ENCODE peak calls at places on chromosomes 4 and X, in eight cellular contexts. P is lower leg skin, S is GM06990, O is mammary epithelial cell, F is AG09309, A is mucosa of descending colon, J is dorsolateral prefrontal cortex, H is right atrium auricular region. I is an unnamed sample.

GRCh38 chr4:139416073-139416673 is 37.7 kb upstream of the RAB33B start:
- DNase-seq in P (no peak), S (no peak), O (no peak), F (peak), A (no peak), J (no peak), H (no peak), I (peak)

GRCh38 chr4:123619326-123619725 is 222.7 kb downstream of the SPRY1 start:
- DNase-seq in P (no peak), S (no peak), O (no peak), F (no peak), A (no peak), J (no peak), H (no peak), I (no peak)

GRCh38 chr4:188841523-188841922 is 702.3 kb downstream of the TRIML1 start:
- DNase-seq in P (no peak), S (no peak), O (no peak), F (no peak), A (no peak), J (no peak), H (no peak), I (no peak)

GRCh38 chr4:169208090-169208455 is 62.7 kb downstream of the SH3RF1 start:
- DNase-seq in P (no peak), S (no peak), O (no peak), F (no peak), A (no peak), J (no peak), H (no peak), I (no peak)

GRCh38 chr4:114180481-114180880 is 201.0 kb upstream of the ARSJ start:
- DNase-seq in P (no peak), S (no peak), O (no peak), F (peak), A (peak), J (peak), H (no peak), I (peak)

GRCh38 chr4:122617597-122618593 is 3.0 kb downstream of the IL21 start:
- DNase-seq in P (no peak), S (no peak), O (no peak), F (no peak), A (no peak), J (no peak), H (no peak), I (no peak)

GRCh38 chr4:163535657-163536056 is 41.2 kb downstream of the TMA16 start:
- DNase-seq in P (no peak), S (no peak), O (no peak), F (no peak), A (no peak), J (no peak), H (no peak), I (no peak)

GRCh38 chrX:133681897-133682296 is 266.6 kb upstream of the GPC4 start:
- DNase-seq in P (no peak), S (no peak), O (no peak), F (no peak), A (no peak), J (no peak), H (no peak), I (no peak)

GRCh38 chrX:7215842-7216241 is 67.9 kb upstream of the PUDP start:
- DNase-seq in P (no peak), S (no peak), O (no peak), F (no peak), A (no peak), J (no peak), H (no peak), I (no peak)

GRCh38 chrX:120749141-120749846 is 119.4 kb upstream of the C1GALT1C1 start:
- DNase-seq in P (no peak), S (peak), O (no peak), F (no peak), A (no peak), J (no peak), H (no peak), I (peak)

GRCh38 chrX:144259054-144259453 is 375.2 kb downstream of the UBE2NL start:
- DNase-seq in P (no peak), S (no peak), O (no peak), F (no peak), A (no peak), J (no peak), H (no peak), I (no peak)

GRCh38 chr4:126991965-126992364 is 640.8 kb upstream of the INTU start:
- DNase-seq in P (no peak), S (no peak), O (peak), F (peak), A (no peak), J (no peak), H (no peak), I (no peak)

GRCh38 chr4:188728359-188728758 is 589.1 kb downstream of the TRIML1 start:
- DNase-seq in P (no peak), S (no peak), O (no peak), F (no peak), A (no peak), J (no peak), H (no peak), I (no peak)

GRCh38 chr4:139488442-139488841 is 34.5 kb downstream of the RAB33B start:
- DNase-seq in P (no peak), S (no peak), O (no peak), F (no peak), A (no peak), J (no peak), H (no peak), I (no peak)

GRCh38 chrX:3520987-3521875 is 174.8 kb upstream of the MXRA5 start:
- DNase-seq in P (no peak), S (no peak), O (no peak), F (no peak), A (no peak), J (no peak), H (no peak), I (no peak)

GRCh38 chrX:66030505-66031317 is 9.2 kb downstream of the VSIG4 start:
- DNase-seq in P (no peak), S (no peak), O (peak), F (no peak), A (no peak), J (no peak), H (no peak), I (peak)

GRCh38 chr4:155811171-155811570 is 52.4 kb downstream of the GUCY1B1 start:
- DNase-seq in P (no peak), S (no peak), O (no peak), F (no peak), A (no peak), J (no peak), H (no peak), I (no peak)

GRCh38 chr4:39235701-39236100 is 53.4 kb downstream of the WDR19 start:
- DNase-seq in P (no peak), S (no peak), O (no peak), F (no peak), A (no peak), J (no peak), H (no peak), I (no peak)

GRCh38 chr4:14816592-14817273 is 185.5 kb upstream of the CPEB2 start:
- DNase-seq in P (no peak), S (no peak), O (no peak), F (no peak), A (no peak), J (no peak), H (no peak), I (no peak)

GRCh38 chrX:69387559-69388487 is 116.3 kb upstream of the NALF2 start:
- DNase-seq in P (no peak), S (peak), O (peak), F (no peak), A (peak), J (peak), H (no peak), I (peak)

GRCh38 chr4:30818541-30818940 is 98.4 kb downstream of the PCDH7 start:
- DNase-seq in P (no peak), S (no peak), O (no peak), F (no peak), A (no peak), J (no peak), H (no peak), I (no peak)

GRCh38 chr4:145609494-145610427 is 9.4 kb upstream of the MMAA start:
- DNase-seq in P (peak), S (peak), O (peak), F (peak), A (peak), J (peak), H (peak), I (peak)

GRCh38 chr4:100843897-100844296 is 326.1 kb upstream of the EMCN start:
- DNase-seq in P (no peak), S (no peak), O (no peak), F (no peak), A (no peak), J (no peak), H (no peak), I (peak)

GRCh38 chr4:55768291-55768690 is 51.3 kb upstream of the EXOC1L start:
- DNase-seq in P (no peak), S (no peak), O (peak), F (peak), A (no peak), J (no peak), H (no peak), I (no peak)

GRCh38 chr4:143555676-143556075 is 42.2 kb downstream of the SMARCA5 start:
- DNase-seq in P (no peak), S (no peak), O (peak), F (no peak), A (no peak), J (no peak), H (no peak), I (no peak)

GRCh38 chrX:136210243-136210642 is 41.0 kb downstream of the MAP7D3 start:
- DNase-seq in P (no peak), S (no peak), O (no peak), F (no peak), A (no peak), J (no peak), H (no peak), I (no peak)

DNA sequence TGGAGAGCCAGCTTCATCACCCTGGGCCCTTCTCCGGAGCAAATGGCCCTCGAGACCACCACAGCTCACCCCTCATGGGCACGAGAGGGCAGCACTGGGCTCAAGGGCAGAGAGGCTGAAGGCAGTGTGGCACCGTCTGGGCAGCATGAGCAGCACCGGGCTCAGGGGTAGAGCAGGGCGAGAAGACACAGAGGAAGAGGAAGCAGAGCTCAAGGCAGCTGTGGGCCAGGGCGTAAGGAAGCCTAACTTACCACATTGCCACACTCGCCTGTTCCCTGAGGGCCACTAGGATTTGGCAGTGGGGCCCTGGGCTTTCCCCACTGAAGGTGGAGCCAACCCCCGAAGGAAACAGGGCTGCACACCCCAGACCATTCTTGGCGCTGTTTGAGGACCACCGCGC is 15.5 kb downstream of the ZNF185 start:
- DNase-seq in P (no peak), S (no peak), O (no peak), F (no peak), A (no peak), J (no peak), H (no peak), I (no peak)
- TF ChIP-seq CTCF in P (no peak), S (peak), O (no peak), F (no peak), A (no peak), J (no peak), H (no peak), I (no peak)

GRCh38 chrX:2463973-2464676 is 36.7 kb downstream of the DHRSX start:
- DNase-seq in P (no peak), S (peak), O (no peak), F (no peak), A (no peak), J (no peak), H (no peak), I (no peak)

GRCh38 chrX:2466876-2467656 is 33.7 kb downstream of the DHRSX start:
- DNase-seq in P (no peak), S (no peak), O (no peak), F (no peak), A (no peak), J (no peak), H (no peak), I (no peak)

GRCh38 chrX:2461711-2462016 is 39.1 kb downstream of the DHRSX start:
- DNase-seq in P (no peak), S (no peak), O (no peak), F (no peak), A (no peak), J (no peak), H (no peak), I (no peak)

GRCh38 chrX:2462780-2463179 is 38.0 kb downstream of the DHRSX start:
- DNase-seq in P (no peak), S (no peak), O (no peak), F (no peak), A (no peak), J (no peak), H (no peak), I (no peak)

DNA sequence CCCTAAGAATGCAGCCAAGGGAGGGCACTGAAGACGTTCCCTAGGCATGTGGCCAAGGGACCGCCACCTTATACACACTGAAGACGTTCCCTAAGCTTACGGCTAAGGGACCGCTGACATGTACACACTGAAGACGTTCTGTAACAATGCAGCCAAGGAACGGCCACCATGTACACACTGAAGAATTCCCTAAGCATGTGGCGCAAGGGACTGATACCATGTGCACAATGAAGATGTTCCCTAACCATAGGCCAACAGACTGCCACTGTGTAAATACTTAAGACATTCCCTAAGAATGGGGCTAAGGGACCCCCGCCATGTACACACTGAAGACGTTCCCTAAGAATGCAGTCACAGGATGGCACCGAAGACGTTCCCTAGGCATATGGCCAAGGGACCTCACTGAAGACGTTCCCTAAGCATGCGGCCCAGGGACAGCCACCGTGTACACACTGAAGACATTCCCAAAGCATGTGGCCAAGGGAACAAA is 36.1 kb downstream of the DHRSX start:
- DNase-seq in P (no peak), S (no peak), O (no peak), F (no peak), A (no peak), J (no peak), H (no peak), I (no peak)
- H3K4me3 ChIP-seq in P (no peak), S (no peak), O (no peak), F (no peak), A (no peak), J (no peak), H (no peak), I (no peak)

GRCh38 chrX:10509397-10509796 is 111.0 kb downstream of the MID1 start:
- DNase-seq in P (no peak), S (no peak), O (no peak), F (no peak), A (no peak), J (no peak), H (no peak), I (no peak)

GRCh38 chrX:10507181-10507580 is 113.2 kb downstream of the MID1 start:
- DNase-seq in P (no peak), S (no peak), O (peak), F (no peak), A (no peak), J (no peak), H (no peak), I (no peak)

GRCh38 chrX:10506781-10507180 is 113.6 kb downstream of the MID1 start:
- DNase-seq in P (no peak), S (no peak), O (no peak), F (no peak), A (no peak), J (no peak), H (no peak), I (no peak)

GRCh38 chrX:10508891-10509290 is 111.5 kb downstream of the MID1 start:
- DNase-seq in P (no peak), S (no peak), O (no peak), F (no peak), A (no peak), J (no peak), H (no peak), I (no peak)

DNA sequence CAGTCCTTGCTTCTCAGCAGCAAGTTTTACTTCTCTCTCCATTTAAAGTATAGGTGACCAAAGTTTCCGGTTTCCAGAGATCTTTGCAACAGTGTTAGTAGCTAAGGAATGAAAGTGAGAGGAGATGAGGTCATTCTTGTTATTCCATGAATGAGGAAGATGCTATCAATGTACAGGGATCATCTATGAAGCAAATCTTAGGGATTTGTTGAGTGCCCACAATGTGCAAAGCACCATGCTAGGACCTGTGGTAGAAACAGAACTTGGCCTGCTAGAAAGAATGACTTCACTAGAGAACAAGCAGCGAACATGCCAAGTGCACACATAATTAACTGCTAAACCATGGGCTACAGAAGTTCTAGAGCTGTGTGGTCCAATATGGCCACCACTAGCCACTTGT is 112.5 kb downstream of the MID1 start:
- DNase-seq in P (no peak), S (no peak), O (peak), F (no peak), A (no peak), J (no peak), H (no peak), I (no peak)
- TF ChIP-seq CTCF in P (no peak), S (no peak), O (no peak), F (no peak), A (no peak), J (no peak), H (no peak), I (no peak)

GRCh38 chr4:3107271-3108185 is 33.0 kb downstream of the HTT start:
- DNase-seq in P (no peak), S (no peak), O (no peak), F (no peak), A (no peak), J (no peak), H (no peak), I (no peak)
- H3K4me3 ChIP-seq in P (no peak), S (no peak), O (no peak), F (no peak), A (no peak), J (no peak), H (no peak), I (no peak)

I was measured in GM12865.